ENCODE peak calls at places on chromosomes 7 and 10, in six cellular contexts. U, B, T, E, J and A are unnamed samples.

GRCh38 chr7:28774529-28775057 is 183.5 kb downstream of the TRIL start:
- DNase-seq in U (no peak), B (no peak), T (no peak), E (no peak), J (no peak), A (no peak)

GRCh38 chr10:88129013-88129412 is 265.6 kb downstream of the PTEN start:
- DNase-seq in U (no peak), B (no peak), T (no peak), E (no peak), J (no peak), A (no peak)

GRCh38 chr7:114364151-114364550 is 50.5 kb upstream of the FOXP2 start:
- DNase-seq in U (no peak), B (peak; percentile 38), T (no peak), E (no peak), J (peak; percentile 10), A (no peak)

GRCh38 chr10:325282-325681 is 190.0 kb downstream of the ZMYND11 start:
- DNase-seq in U (no peak), B (no peak), T (no peak), E (no peak), J (no peak), A (no peak)

GRCh38 chr7:43490016-43490415 is 92.9 kb upstream of the STK17A start:
- DNase-seq in U (no peak), B (no peak), T (no peak), E (no peak), J (no peak), A (no peak)

GRCh38 chr10:14487511-14487909 is 156.8 kb upstream of the FRMD4A start:
- DNase-seq in U (no peak), B (no peak), T (no peak), E (no peak), J (peak; percentile 8), A (no peak)

GRCh38 chr10:109126016-109126415 is 797.3 kb downstream of the XPNPEP1 start:
- DNase-seq in U (no peak), B (no peak), T (no peak), E (no peak), J (no peak), A (no peak)

GRCh38 chr7:129859188-129859587 is 93.6 kb downstream of the UBE2H start:
- DNase-seq in U (no peak), B (no peak), T (no peak), E (no peak), J (no peak), A (peak; percentile 80)

GRCh38 chr7:35697414-35698175 is 2.7 kb upstream of the HERPUD2 start:
- DNase-seq in U (peak; percentile 69), B (no peak), T (no peak), E (no peak), J (peak; percentile 69), A (peak; percentile 36)

GRCh38 chr7:158595068-158595467 is 7.4 kb upstream of the PTPRN2 start:
- DNase-seq in U (no peak), B (no peak), T (no peak), E (no peak), J (peak; percentile 59), A (peak; percentile 28)

GRCh38 chr10:106900041-106900674 is 264.3 kb downstream of the SORCS1 start:
- DNase-seq in U (no peak), B (no peak), T (no peak), E (no peak), J (no peak), A (no peak)

GRCh38 chr10:101493249-101493648 is 94.8 kb downstream of the POLL start:
- DNase-seq in U (no peak), B (no peak), T (no peak), E (no peak), J (no peak), A (no peak)

GRCh38 chr10:101492814-101493213 is 95.2 kb downstream of the POLL start:
- DNase-seq in U (no peak), B (no peak), T (no peak), E (no peak), J (no peak), A (no peak)

GRCh38 chr10:101494650-101495049 is 93.4 kb downstream of the POLL start:
- DNase-seq in U (no peak), B (no peak), T (no peak), E (no peak), J (no peak), A (no peak)

GRCh38 chr10:101493782-101494281 is 94.2 kb downstream of the POLL start:
- DNase-seq in U (no peak), B (no peak), T (no peak), E (no peak), J (no peak), A (no peak)

GRCh38 chr10:101495324-101495925 is 92.6 kb downstream of the POLL start:
- DNase-seq in U (peak; percentile 30), B (no peak), T (no peak), E (no peak), J (peak; percentile 9), A (peak; percentile 4)
- TF ChIP-seq CTCF in U (peak; percentile 61), B (no peak), T (no peak), E (no peak), J (peak; percentile 30), A (peak; percentile 25)

GRCh38 chr10:113216068-113216467 is 266.0 kb downstream of the TCF7L2 start:
- DNase-seq in U (peak; percentile 50), B (no peak), T (no peak), E (no peak), J (peak; percentile 8), A (peak; percentile 16)
- TF ChIP-seq CTCF in U (peak; percentile 67), B (no peak), T (no peak), E (no peak), J (peak; percentile 45), A (peak; percentile 42)

GRCh38 chr10:70053896-70054641 is 1.4 kb downstream of the MACROH2A2 start:
- DNase-seq in U (peak; percentile 51), B (peak; percentile 47), T (no peak), E (no peak), J (peak; percentile 6), A (peak; percentile 10)
- TF ChIP-seq CTCF in U (peak; percentile 79), B (no peak), T (no peak), E (no peak), J (peak; percentile 2), A (peak; percentile 18)

GRCh38 chr7:92769844-92770243 is 66.5 kb downstream of the CDK6 start:
- DNase-seq in U (no peak), B (no peak), T (no peak), E (no peak), J (no peak), A (no peak)
- TF ChIP-seq CTCF in U (no peak), B (no peak), T (no peak), E (no peak), J (no peak), A (no peak)

GRCh38 chr7:30743371-30744074 is 8.4 kb upstream of the INMT start:
- DNase-seq in U (peak; percentile 20), B (no peak), T (no peak), E (no peak), J (peak; percentile 38), A (peak; percentile 65)
- TF ChIP-seq CTCF in U (peak; percentile 38), B (no peak), T (no peak), E (peak; percentile 12), J (peak; percentile 57), A (peak; percentile 58)